ENCODE peak calls at places on chromosomes 7 and 10, in five cellular contexts. Q is aorta, I is H9, R is HCT116, U is transverse colon. P is an unnamed sample. For H3K9me3 and H3K4me1, the result is how much of the 10 kb centered on the place peaks cover.

GRCh38 chr7:78225534-78225933 is 427.0 kb downstream of the PHTF2 start:
- DNase-seq in Q (no peak), I (no peak), R (no peak), U (no peak), P (no peak)

GRCh38 chr10:49629286-49629915 is 15.6 kb downstream of the CHAT start:
- DNase-seq in Q (no peak), I (no peak), R (no peak), U (no peak), P (no peak)

GRCh38 chr10:31749981-31750850 is 178.4 kb downstream of the ARHGAP12 start:
- DNase-seq in Q (peak), I (no peak), R (no peak), U (peak), P (peak)

GRCh38 chr7:17608114-17608833 is 309.8 kb downstream of the AHR start:
- DNase-seq in Q (no peak), I (no peak), R (no peak), U (no peak), P (no peak)

GRCh38 chr7:14606101-14606500 is 296.4 kb downstream of the DGKB start:
- DNase-seq in Q (no peak), I (no peak), R (no peak), U (no peak), P (no peak)

GRCh38 chr7:149741629-149742028 is 31.8 kb downstream of the ZNF467 start:
- DNase-seq in Q (no peak), I (no peak), R (no peak), U (no peak), P (no peak)

GRCh38 chr10:81889181-81889769 is 14.3 kb downstream of the NRG3 start:
- DNase-seq in Q (no peak), I (no peak), R (no peak), U (no peak), P (no peak)

GRCh38 chr7:101060992-101061391 is 24.3 kb upstream of the TRIM56 start:
- DNase-seq in Q (no peak), I (no peak), R (no peak), U (no peak), P (no peak)

GRCh38 chr7:115558186-115558585 is 472.4 kb downstream of the TFEC start:
- DNase-seq in Q (no peak), I (no peak), R (no peak), U (no peak), P (no peak)

GRCh38 chr7:57876-58275 is 134.5 kb upstream of the FAM20C start:
- DNase-seq in Q (peak), I (no peak), R (no peak), U (no peak), P (no peak)

GRCh38 chr10:132257271-132257670 is 50.5 kb downstream of the STK32C start:
- DNase-seq in Q (no peak), I (no peak), R (no peak), U (no peak), P (no peak)

GRCh38 chr7:119963654-119964053 is 309.3 kb upstream of the KCND2 start:
- DNase-seq in Q (no peak), I (no peak), R (no peak), U (no peak), P (no peak)

GRCh38 chr7:44094796-44095592 is 9.2 kb upstream of the AEBP1 start:
- DNase-seq in Q (no peak), I (no peak), R (no peak), U (no peak), P (no peak)

GRCh38 chr10:3482200-3482993 is 302.6 kb downstream of the KLF6 start:
- DNase-seq in Q (peak), I (no peak), R (peak), U (peak), P (peak)

GRCh38 chr10:10587744-10588393 is 429.8 kb upstream of the CELF2 start:
- DNase-seq in Q (no peak), I (no peak), R (no peak), U (no peak), P (no peak)
- H3K9me3 ChIP-seq in Q (under half), I (under half), R (under half), U (under half), P (under half)

DNA sequence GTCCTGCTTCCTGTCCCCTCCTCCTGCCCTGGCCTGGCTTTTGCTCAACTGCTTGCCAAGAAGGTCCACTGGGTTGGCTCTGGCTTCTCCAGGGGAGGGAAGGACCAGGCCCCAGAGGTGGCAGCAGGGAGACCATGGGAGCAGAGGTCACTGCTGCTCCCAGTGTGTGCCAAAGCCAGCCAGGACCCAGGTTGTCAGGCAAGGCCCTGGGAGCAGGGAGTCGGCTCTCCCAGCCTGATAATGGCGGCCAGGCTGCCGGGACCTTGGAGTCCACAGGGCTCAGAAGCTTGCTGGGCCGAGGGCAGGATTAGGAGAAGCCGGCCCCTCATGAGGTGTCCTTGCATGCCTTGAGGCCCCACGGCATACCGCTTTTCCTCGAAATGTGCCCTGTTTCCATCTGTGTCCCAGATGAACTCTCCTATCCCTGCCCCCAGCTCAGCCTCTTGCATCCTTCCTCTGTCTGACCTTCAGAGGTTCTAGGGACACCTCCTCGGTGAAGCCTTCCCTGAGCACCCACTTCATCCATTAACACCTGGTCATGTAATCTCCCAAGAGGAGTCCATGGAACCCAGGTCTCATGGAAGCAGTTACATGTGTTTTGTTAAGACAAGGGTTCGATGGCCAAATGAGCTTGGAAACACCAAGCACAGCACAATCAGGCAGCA is 124.0 kb downstream of the NEURL1 start:
- DNase-seq in Q (no peak), I (no peak), R (no peak), U (no peak), P (no peak)
- H3K4me1 ChIP-seq in Q (under half), I (under half), R (under half), U (under half), P (under half)

GRCh38 chr7:16528520-16528919 is 1.9 kb downstream of the LRRC72 start:
- DNase-seq in Q (no peak), I (no peak), R (no peak), U (no peak), P (no peak)
- H3K27ac ChIP-seq in Q (no peak), I (no peak), R (no peak), U (no peak), P (no peak)

GRCh38 chr7:68911754-68912153 is 686.5 kb upstream of the AUTS2 start:
- DNase-seq in Q (no peak), I (no peak), R (no peak), U (no peak), P (no peak)

GRCh38 chr7:68917041-68917651 is 681.1 kb upstream of the AUTS2 start:
- DNase-seq in Q (no peak), I (no peak), R (no peak), U (no peak), P (no peak)
- H3K9me3 ChIP-seq in Q (under half), I (under half), R (under half), U (under half), P (under half)

GRCh38 chr10:79187545-79187940 is 118.8 kb downstream of the ZMIZ1 start:
- DNase-seq in Q (no peak), I (no peak), R (no peak), U (no peak), P (no peak)
- H3K4me1 ChIP-seq in Q (under half), I (under half), R (half or more), U (half or more), P (half or more)

DNA sequence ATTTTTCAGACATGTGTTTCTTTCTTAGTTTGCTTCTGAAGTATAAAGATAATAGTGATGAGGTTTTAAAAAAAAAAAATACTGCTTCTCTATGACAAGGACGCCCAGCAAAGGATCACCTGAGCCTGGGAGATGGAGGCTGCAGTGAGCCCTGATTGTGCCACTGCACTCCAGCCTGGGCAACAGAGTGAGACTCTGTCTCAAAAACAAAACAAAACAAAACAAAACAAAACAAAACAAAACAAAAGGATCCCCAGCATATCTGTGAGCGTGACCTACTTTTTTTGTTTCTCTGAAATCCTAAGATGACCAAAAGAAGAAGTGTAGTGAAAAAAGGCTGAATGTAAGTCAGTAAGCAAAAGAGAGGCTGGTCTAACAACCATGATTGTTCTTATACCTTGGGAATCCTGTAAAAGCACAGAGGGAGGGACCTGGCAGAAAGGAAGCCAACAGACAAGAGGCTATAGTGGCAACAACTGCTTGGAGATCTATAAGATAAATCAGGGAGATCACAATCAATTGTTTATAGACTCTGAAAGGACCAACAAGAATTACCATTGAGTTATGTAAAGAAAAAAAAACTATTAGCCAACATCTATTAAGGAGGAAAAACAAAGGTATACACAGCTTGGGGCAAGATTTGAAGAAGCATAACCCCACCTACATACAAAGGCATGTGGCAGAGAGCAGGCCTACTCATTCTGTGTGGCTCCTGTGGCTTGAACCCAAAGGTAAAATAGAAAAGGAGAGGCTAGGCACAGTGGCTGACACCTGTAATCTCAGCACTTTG is 255.2 kb upstream of the KLF14 start:
- DNase-seq in Q (no peak), I (no peak), R (no peak), U (no peak), P (no peak)
- H3K27ac ChIP-seq in Q (no peak), I (no peak), R (peak), U (peak), P (no peak)

GRCh38 chr10:5165738-5166137 is 19.2 kb downstream of the AKR1C8 start:
- DNase-seq in Q (no peak), I (no peak), R (peak), U (no peak), P (no peak)

GRCh38 chr10:5168897-5169296 is 16.1 kb downstream of the AKR1C8 start:
- DNase-seq in Q (no peak), I (no peak), R (no peak), U (no peak), P (no peak)

GRCh38 chr10:5159126-5159525 is 25.8 kb downstream of the AKR1C8 start:
- DNase-seq in Q (no peak), I (no peak), R (no peak), U (no peak), P (no peak)

GRCh38 chr10:5157501-5157900 is 27.4 kb downstream of the AKR1C8 start:
- DNase-seq in Q (no peak), I (no peak), R (no peak), U (no peak), P (no peak)

GRCh38 chr10:5163487-5163886 is 21.5 kb downstream of the AKR1C8 start:
- DNase-seq in Q (no peak), I (no peak), R (no peak), U (no peak), P (no peak)
- H3K9me3 ChIP-seq in Q (under half), I (under half), R (under half), U (under half), P (under half)